ENCODE peak calls at places on chromosomes 13 and 19, in nine cellular contexts. R is AG09309, B is choroid plexus epithelial cell, Y is tibial nerve, N is astrocyte of the spinal cord, G is hepatocyte, O is astrocyte of the cerebellum, T is fibroblast of lung, I is A549. H is an unnamed sample.

GRCh38 chr19:1264801-1265610 is 4.1 kb upstream of the CIRBP start:
- DNase-seq in R (no peak), B (peak; percentile 84), Y (no peak), N (peak; percentile 84), G (peak; percentile 92), O (peak; percentile 45), T (peak; percentile 89), I (peak; percentile 59), H (peak; percentile 94)

GRCh38 chr13:106331116-106331515 is 204.3 kb downstream of the EFNB2 start:
- DNase-seq in R (no peak), B (no peak), Y (no peak), N (no peak), G (no peak), O (no peak), T (no peak), I (no peak), H (no peak)

GRCh38 chr19:18951721-18952281 is 10.8 kb upstream of the HOMER3 start:
- DNase-seq in R (no peak), B (no peak), Y (no peak), N (no peak), G (no peak), O (no peak), T (no peak), I (no peak), H (peak; percentile 62)

GRCh38 chr13:59750860-59751259 is 412.9 kb downstream of the DIAPH3 start:
- DNase-seq in R (peak; percentile 58), B (peak; percentile 83), Y (no peak), N (peak; percentile 82), G (peak; percentile 66), O (peak; percentile 57), T (peak; percentile 76), I (no peak), H (peak; percentile 37)

GRCh38 chr19:30540671-30541210 is 168.6 kb downstream of the ZNF536 start:
- DNase-seq in R (no peak), B (no peak), Y (no peak), N (no peak), G (no peak), O (no peak), T (no peak), I (no peak), H (no peak)

GRCh38 chr19:12867120-12868099 is 13.8 kb downstream of the DNASE2 start:
- DNase-seq in R (no peak), B (peak; percentile 58), Y (no peak), N (peak; percentile 42), G (peak; percentile 85), O (no peak), T (peak; percentile 52), I (no peak), H (peak; percentile 45)

GRCh38 chr19:12666305-12667048 is at the start of the genes MAN2B1 and WDR83:
- DNase-seq in R (no peak), B (peak; percentile 70), Y (peak; percentile 67), N (peak; percentile 72), G (peak; percentile 93), O (peak; percentile 20), T (peak; percentile 48), I (peak; percentile 73), H (peak; percentile 40)

GRCh38 chr13:99371956-99372355 is 64.8 kb upstream of the GPR183 start:
- DNase-seq in R (no peak), B (no peak), Y (no peak), N (no peak), G (no peak), O (no peak), T (no peak), I (no peak), H (no peak)

GRCh38 chr13:60148918-60149317 is 14.8 kb downstream of the DIAPH3 start:
- DNase-seq in R (no peak), B (no peak), Y (no peak), N (no peak), G (no peak), O (no peak), T (no peak), I (no peak), H (no peak)

GRCh38 chr19:10747271-10747670 is 29.4 kb downstream of the DNM2 start:
- DNase-seq in R (no peak), B (no peak), Y (no peak), N (no peak), G (no peak), O (no peak), T (no peak), I (peak; percentile 31), H (no peak)

DNA sequence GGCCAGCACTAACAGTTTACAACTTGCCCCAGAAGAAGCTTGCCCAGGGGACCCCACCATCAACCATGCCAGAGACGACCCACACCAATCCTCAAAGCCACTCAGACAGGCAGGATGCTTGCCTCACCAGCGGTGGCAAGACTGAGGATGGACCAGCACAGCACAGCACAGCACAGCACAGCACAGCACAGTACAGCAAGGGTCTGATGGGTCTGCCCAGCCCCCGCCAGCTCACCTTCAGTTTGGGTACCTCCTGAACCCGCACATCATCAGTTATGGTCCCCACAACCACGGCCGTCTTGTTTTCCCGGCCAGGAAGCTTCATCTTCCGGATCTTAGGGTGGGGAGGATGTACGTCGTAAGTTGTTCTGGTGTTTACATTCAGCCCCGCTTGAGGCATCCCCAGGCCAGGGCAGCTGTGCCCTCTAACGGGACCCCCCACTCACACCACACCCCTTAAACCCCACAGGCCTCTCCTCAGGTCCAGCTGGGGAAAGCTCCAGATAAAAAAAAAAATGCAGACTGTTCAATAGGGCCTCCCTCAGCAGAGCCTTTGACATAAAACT is 1.7 kb upstream of the FAM83E start:
- DNase-seq in R (no peak), B (no peak), Y (no peak), N (no peak), G (no peak), O (no peak), T (no peak), I (no peak), H (no peak)
- H3K4me3 ChIP-seq in R (peak overlapping the region; percentile 85), B (peak overlapping the region; percentile 99), Y (no peak overlapping the region), N (peak overlapping the region; percentile 95), G (no peak overlapping the region), O (peak overlapping the region; percentile 90), T (peak overlapping the region; percentile 79), I (peak overlapping the region; percentile 68), H (peak overlapping the region; percentile 100)

GRCh38 chr13:29422015-29422414 is 173.5 kb downstream of the SLC7A1 start:
- DNase-seq in R (no peak), B (no peak), Y (no peak), N (no peak), G (no peak), O (no peak), T (no peak), I (no peak), H (no peak)

GRCh38 chr13:29423050-29423449 is 172.4 kb downstream of the SLC7A1 start:
- DNase-seq in R (no peak), B (no peak), Y (no peak), N (no peak), G (no peak), O (no peak), T (no peak), I (no peak), H (no peak)

DNA sequence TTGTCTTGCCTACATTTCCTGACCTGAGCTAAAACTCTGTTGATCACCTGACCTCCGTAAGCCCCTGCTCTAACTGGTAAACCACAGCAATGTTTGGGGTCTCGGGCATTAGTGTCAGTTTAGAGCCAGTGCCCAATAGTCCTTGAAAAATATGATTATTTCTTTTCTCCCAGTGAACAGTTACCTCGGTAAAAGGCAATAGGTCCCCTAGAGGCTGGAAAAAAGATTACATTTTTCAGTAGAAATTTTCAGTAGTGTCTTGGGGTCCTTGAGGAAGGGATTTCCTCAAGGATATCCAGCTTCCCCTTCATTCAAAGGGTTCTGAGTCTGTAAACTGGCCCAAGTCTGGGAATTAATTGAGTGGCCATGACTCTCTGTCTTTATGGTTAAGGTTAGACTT is 177.5 kb downstream of the SLC7A1 start:
- DNase-seq in R (no peak), B (no peak), Y (no peak), N (no peak), G (no peak), O (no peak), T (no peak), I (no peak), H (no peak)
- TF ChIP-seq CTCF in R (no peak), B (peak; percentile 32), Y (no peak), N (no peak), G (no peak), O (no peak), T (no peak), I (no peak), H (peak; percentile 22)

GRCh38 chr19:49594157-49595005 is 3.4 kb downstream of the PRR12 start:
- DNase-seq in R (no peak), B (no peak), Y (no peak), N (no peak), G (peak; percentile 13), O (no peak), T (no peak), I (no peak), H (no peak)

GRCh38 chr19:49592486-49593232 is 1.7 kb downstream of the PRR12 start:
- DNase-seq in R (no peak), B (peak; percentile 19), Y (no peak), N (no peak), G (peak; percentile 53), O (no peak), T (no peak), I (peak; percentile 76), H (peak; percentile 14)

GRCh38 chr19:49591731-49592485 is 926 bp downstream of the PRR12 start:
- DNase-seq in R (no peak), B (peak; percentile 37), Y (no peak), N (peak; percentile 45), G (peak; percentile 55), O (no peak), T (peak; percentile 38), I (peak; percentile 84), H (peak; percentile 37)

GRCh38 chr19:49595006-49595818 is 4.2 kb downstream of the PRR12 start:
- DNase-seq in R (no peak), B (no peak), Y (no peak), N (no peak), G (peak; percentile 5), O (no peak), T (no peak), I (no peak), H (no peak)

DNA sequence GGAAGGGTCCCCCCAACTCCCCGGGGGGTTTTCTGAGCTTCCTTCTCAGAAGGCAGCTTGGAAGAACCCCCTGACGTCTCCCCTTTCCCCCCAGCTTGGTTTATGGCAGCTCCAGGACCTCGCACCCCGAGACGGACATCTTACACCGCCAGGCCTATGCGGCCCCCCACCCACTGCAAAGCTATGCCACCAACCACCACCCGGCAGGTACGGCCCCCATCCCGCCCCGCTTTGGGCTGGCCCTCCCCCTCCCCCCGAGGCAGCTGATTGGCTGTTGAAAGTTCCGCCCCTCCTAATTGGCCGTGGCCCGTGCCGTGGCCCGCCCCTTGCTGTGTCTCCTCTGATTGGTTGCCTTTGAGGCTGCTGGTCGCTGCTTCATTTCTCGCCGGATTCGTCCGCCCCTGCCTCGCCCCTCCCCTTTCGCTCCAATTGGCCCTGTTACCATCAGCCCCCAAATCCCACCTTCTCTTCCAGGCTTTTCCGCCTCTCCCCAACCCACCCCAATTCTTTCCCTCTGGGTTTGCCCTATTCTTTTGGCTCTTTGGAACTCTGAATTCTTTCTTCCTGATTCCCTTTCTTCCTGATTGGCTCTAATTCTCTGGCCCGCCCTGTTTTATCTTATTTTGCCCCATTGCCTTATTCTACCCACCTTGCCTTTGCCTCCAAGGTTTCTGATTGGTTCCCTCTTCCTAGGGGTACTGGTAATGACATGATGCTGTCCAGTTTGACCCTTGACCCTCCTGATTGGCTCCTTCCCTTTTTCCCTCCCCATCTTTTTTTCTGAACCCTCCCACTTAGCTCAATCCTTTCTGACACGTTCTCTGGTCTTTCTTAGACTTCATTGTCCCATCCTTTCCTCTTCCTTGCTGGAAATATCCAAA is 2.5 kb downstream of the PRR12 start:
- DNase-seq in R (peak; percentile 41), B (peak; percentile 95), Y (peak; percentile 93), N (peak; percentile 91), G (peak; percentile 95), O (peak; percentile 77), T (peak; percentile 89), I (peak; percentile 100), H (peak; percentile 89)
- H3K4me3 ChIP-seq in R (peak overlapping the region; percentile 49), B (peak overlapping the region; percentile 83), Y (peak overlapping the region; percentile 96), N (peak overlapping the region; percentile 82), G (peak overlapping the region; percentile 99), O (peak overlapping the region; percentile 89), T (peak overlapping the region; percentile 90), I (peak overlapping the region; percentile 63), H (peak overlapping the region; percentile 79)

GRCh38 chr19:52296773-52297600 is at the start of gene ZNF480:
- DNase-seq in R (peak; percentile 13), B (peak; percentile 79), Y (peak; percentile 81), N (peak; percentile 75), G (peak; percentile 91), O (peak; percentile 36), T (peak; percentile 80), I (peak; percentile 63), H (peak; percentile 68)
- TF ChIP-seq CTCF in R (peak; percentile 34), B (peak; percentile 29), Y (peak; percentile 20), N (no peak), G (no peak), O (peak; percentile 19), T (peak; percentile 30), I (no peak), H (no peak)

H was measured in fibroblast of mammary gland.